ENCODE peak calls at places on chromosomes 2 and 18, in seven cellular contexts. One of them, this sample, is unnamed.
A peak's percentile ranks its signal among the peaks of the same experiment; 100 is the strongest.

GRCh38 chr2:102021776-102022175 is 30.0 kb downstream of the IL1R2 start:
- DNase-seq in fibroblast of lung: peak; percentile 45
- DNase-seq in tibial artery: no peak
- DNase-seq in sigmoid colon: no peak
- DNase-seq in heart right ventricle: no peak
- DNase-seq in gastrocnemius medialis: no peak
- DNase-seq in lower lobe of right lung: no peak
- DNase-seq in this sample: no peak

GRCh38 chr2:5926896-5927512 is 234.8 kb downstream of the SOX11 start:
- DNase-seq in fibroblast of lung: no peak
- DNase-seq in tibial artery: no peak
- DNase-seq in sigmoid colon: no peak
- DNase-seq in heart right ventricle: no peak
- DNase-seq in gastrocnemius medialis: no peak
- DNase-seq in lower lobe of right lung: no peak
- DNase-seq in this sample: no peak

GRCh38 chr2:119407430-119408220 is 24.0 kb upstream of the TMEM37 start:
- DNase-seq in fibroblast of lung: peak; percentile 72
- DNase-seq in tibial artery: no peak
- DNase-seq in sigmoid colon: no peak
- DNase-seq in heart right ventricle: no peak
- DNase-seq in gastrocnemius medialis: no peak
- DNase-seq in lower lobe of right lung: no peak
- DNase-seq in this sample: no peak

GRCh38 chr2:98572676-98573075 is 35.6 kb downstream of the COA5 start:
- DNase-seq in fibroblast of lung: no peak
- DNase-seq in tibial artery: no peak
- DNase-seq in sigmoid colon: no peak
- DNase-seq in heart right ventricle: no peak
- DNase-seq in gastrocnemius medialis: no peak
- DNase-seq in lower lobe of right lung: no peak
- DNase-seq in this sample: no peak

GRCh38 chr2:174593574-174594203 is 3.9 kb downstream of the WIPF1 start:
- DNase-seq in fibroblast of lung: peak; percentile 82
- DNase-seq in tibial artery: no peak
- DNase-seq in sigmoid colon: no peak
- DNase-seq in heart right ventricle: no peak
- DNase-seq in gastrocnemius medialis: no peak
- DNase-seq in lower lobe of right lung: no peak
- DNase-seq in this sample: no peak

GRCh38 chr2:211423018-211423417 is 866.6 kb downstream of the CPS1 start:
- DNase-seq in fibroblast of lung: no peak
- DNase-seq in tibial artery: no peak
- DNase-seq in sigmoid colon: no peak
- DNase-seq in heart right ventricle: no peak
- DNase-seq in gastrocnemius medialis: no peak
- DNase-seq in lower lobe of right lung: no peak
- DNase-seq in this sample: no peak

GRCh38 chr2:96251721-96252292 is 14.0 kb downstream of the TMEM127 start:
- DNase-seq in fibroblast of lung: peak; percentile 93
- DNase-seq in tibial artery: peak; percentile 93
- DNase-seq in sigmoid colon: peak; percentile 75
- DNase-seq in heart right ventricle: peak; percentile 65
- DNase-seq in gastrocnemius medialis: peak; percentile 98
- DNase-seq in lower lobe of right lung: no peak
- DNase-seq in this sample: peak; percentile 91

GRCh38 chr2:96526101-96526591 is 10.4 kb upstream of the ARID5A start:
- DNase-seq in fibroblast of lung: no peak
- DNase-seq in tibial artery: no peak
- DNase-seq in sigmoid colon: peak; percentile 48
- DNase-seq in heart right ventricle: no peak
- DNase-seq in gastrocnemius medialis: no peak
- DNase-seq in lower lobe of right lung: no peak
- DNase-seq in this sample: no peak

GRCh38 chr18:34492652-34493051 is 217.4 kb upstream of the DTNA start:
- DNase-seq in fibroblast of lung: no peak
- DNase-seq in tibial artery: no peak
- DNase-seq in sigmoid colon: no peak
- DNase-seq in heart right ventricle: no peak
- DNase-seq in gastrocnemius medialis: no peak
- DNase-seq in lower lobe of right lung: no peak
- DNase-seq in this sample: no peak

GRCh38 chr18:4412286-4412685 is 42.8 kb downstream of the DLGAP1 start:
- DNase-seq in fibroblast of lung: no peak
- DNase-seq in tibial artery: no peak
- DNase-seq in sigmoid colon: no peak
- DNase-seq in heart right ventricle: no peak
- DNase-seq in gastrocnemius medialis: no peak
- DNase-seq in lower lobe of right lung: no peak
- DNase-seq in this sample: no peak

GRCh38 chr2:231123362-231123898 is 1.4 kb downstream of the HTR2B start:
- DNase-seq in fibroblast of lung: peak; percentile 61
- DNase-seq in tibial artery: no peak
- DNase-seq in sigmoid colon: no peak
- DNase-seq in heart right ventricle: no peak
- DNase-seq in gastrocnemius medialis: no peak
- DNase-seq in lower lobe of right lung: no peak
- DNase-seq in this sample: no peak

GRCh38 chr2:9135804-9136558 is 70.6 kb upstream of the ASAP2 start:
- DNase-seq in fibroblast of lung: peak; percentile 64
- DNase-seq in tibial artery: peak; percentile 44
- DNase-seq in sigmoid colon: peak; percentile 50
- DNase-seq in heart right ventricle: no peak
- DNase-seq in gastrocnemius medialis: no peak
- DNase-seq in lower lobe of right lung: no peak
- DNase-seq in this sample: no peak

GRCh38 chr2:204022550-204022949 is 86.0 kb downstream of the ICOS start:
- DNase-seq in fibroblast of lung: no peak
- DNase-seq in tibial artery: no peak
- DNase-seq in sigmoid colon: no peak
- DNase-seq in heart right ventricle: no peak
- DNase-seq in gastrocnemius medialis: no peak
- DNase-seq in lower lobe of right lung: no peak
- DNase-seq in this sample: no peak

GRCh38 chr2:85935746-85936208 is 47.0 kb upstream of the ST3GAL5 start:
- DNase-seq in fibroblast of lung: no peak
- DNase-seq in tibial artery: no peak
- DNase-seq in sigmoid colon: no peak
- DNase-seq in heart right ventricle: no peak
- DNase-seq in gastrocnemius medialis: no peak
- DNase-seq in lower lobe of right lung: no peak
- DNase-seq in this sample: no peak

GRCh38 chr2:227684258-227684657 is 17.7 kb downstream of the SCYGR5 start:
- DNase-seq in fibroblast of lung: no peak
- DNase-seq in tibial artery: no peak
- DNase-seq in sigmoid colon: no peak
- DNase-seq in heart right ventricle: no peak
- DNase-seq in gastrocnemius medialis: no peak
- DNase-seq in lower lobe of right lung: peak; percentile 52
- DNase-seq in this sample: no peak

GRCh38 chr2:56232912-56233311 is 49.1 kb downstream of the CCDC85A start:
- DNase-seq in fibroblast of lung: no peak
- DNase-seq in tibial artery: no peak
- DNase-seq in sigmoid colon: no peak
- DNase-seq in heart right ventricle: no peak
- DNase-seq in gastrocnemius medialis: no peak
- DNase-seq in lower lobe of right lung: no peak
- DNase-seq in this sample: no peak

GRCh38 chr2:222577341-222577740 is 78.6 kb downstream of the FARSB start:
- DNase-seq in fibroblast of lung: no peak
- DNase-seq in tibial artery: no peak
- DNase-seq in sigmoid colon: no peak
- DNase-seq in heart right ventricle: no peak
- DNase-seq in gastrocnemius medialis: no peak
- DNase-seq in lower lobe of right lung: no peak
- DNase-seq in this sample: no peak

GRCh38 chr2:174615951-174616436 is 18.4 kb upstream of the WIPF1 start:
- DNase-seq in fibroblast of lung: peak; percentile 38
- DNase-seq in tibial artery: no peak
- DNase-seq in sigmoid colon: no peak
- DNase-seq in heart right ventricle: no peak
- DNase-seq in gastrocnemius medialis: no peak
- DNase-seq in lower lobe of right lung: no peak
- DNase-seq in this sample: no peak

GRCh38 chr18:42814618-42815017 is 300.9 kb downstream of the RIT2 start:
- DNase-seq in fibroblast of lung: no peak
- DNase-seq in tibial artery: no peak
- DNase-seq in sigmoid colon: no peak
- DNase-seq in heart right ventricle: no peak
- DNase-seq in gastrocnemius medialis: no peak
- DNase-seq in lower lobe of right lung: no peak
- DNase-seq in this sample: no peak

GRCh38 chr2:171487803-171488259 is 34.4 kb upstream of the CYBRD1 start:
- DNase-seq in fibroblast of lung: no peak
- DNase-seq in tibial artery: no peak
- DNase-seq in sigmoid colon: no peak
- DNase-seq in heart right ventricle: no peak
- DNase-seq in gastrocnemius medialis: no peak
- DNase-seq in lower lobe of right lung: no peak
- DNase-seq in this sample: no peak

GRCh38 chr18:13437034-13437433 is 218.5 kb downstream of the LDLRAD4 start:
- DNase-seq in fibroblast of lung: no peak
- DNase-seq in tibial artery: peak; percentile 69
- DNase-seq in sigmoid colon: peak; percentile 68
- DNase-seq in heart right ventricle: no peak
- DNase-seq in gastrocnemius medialis: no peak
- DNase-seq in lower lobe of right lung: peak; percentile 56
- DNase-seq in this sample: no peak

GRCh38 chr2:150681120-150681796 is 193.8 kb upstream of the RND3 start:
- DNase-seq in fibroblast of lung: peak; percentile 97
- DNase-seq in tibial artery: no peak
- DNase-seq in sigmoid colon: no peak
- DNase-seq in heart right ventricle: no peak
- DNase-seq in gastrocnemius medialis: no peak
- DNase-seq in lower lobe of right lung: no peak
- DNase-seq in this sample: no peak

GRCh38 chr2:66495788-66496640 is 61.1 kb downstream of the MEIS1 start:
- DNase-seq in fibroblast of lung: peak; percentile 86
- DNase-seq in tibial artery: peak; percentile 78
- DNase-seq in sigmoid colon: peak; percentile 79
- DNase-seq in heart right ventricle: no peak
- DNase-seq in gastrocnemius medialis: no peak
- DNase-seq in lower lobe of right lung: no peak
- DNase-seq in this sample: peak; percentile 37

GRCh38 chr2:209145941-209146681 is 277.7 kb upstream of the MAP2 start:
- DNase-seq in fibroblast of lung: no peak
- DNase-seq in tibial artery: no peak
- DNase-seq in sigmoid colon: no peak
- DNase-seq in heart right ventricle: no peak
- DNase-seq in gastrocnemius medialis: no peak
- DNase-seq in lower lobe of right lung: no peak
- DNase-seq in this sample: no peak

GRCh38 chr2:79375817-79376216 is 137.0 kb upstream of the CTNNA2 start:
- DNase-seq in fibroblast of lung: no peak
- DNase-seq in tibial artery: no peak
- DNase-seq in sigmoid colon: no peak
- DNase-seq in heart right ventricle: no peak
- DNase-seq in gastrocnemius medialis: no peak
- DNase-seq in lower lobe of right lung: no peak
- DNase-seq in this sample: no peak

DNA sequence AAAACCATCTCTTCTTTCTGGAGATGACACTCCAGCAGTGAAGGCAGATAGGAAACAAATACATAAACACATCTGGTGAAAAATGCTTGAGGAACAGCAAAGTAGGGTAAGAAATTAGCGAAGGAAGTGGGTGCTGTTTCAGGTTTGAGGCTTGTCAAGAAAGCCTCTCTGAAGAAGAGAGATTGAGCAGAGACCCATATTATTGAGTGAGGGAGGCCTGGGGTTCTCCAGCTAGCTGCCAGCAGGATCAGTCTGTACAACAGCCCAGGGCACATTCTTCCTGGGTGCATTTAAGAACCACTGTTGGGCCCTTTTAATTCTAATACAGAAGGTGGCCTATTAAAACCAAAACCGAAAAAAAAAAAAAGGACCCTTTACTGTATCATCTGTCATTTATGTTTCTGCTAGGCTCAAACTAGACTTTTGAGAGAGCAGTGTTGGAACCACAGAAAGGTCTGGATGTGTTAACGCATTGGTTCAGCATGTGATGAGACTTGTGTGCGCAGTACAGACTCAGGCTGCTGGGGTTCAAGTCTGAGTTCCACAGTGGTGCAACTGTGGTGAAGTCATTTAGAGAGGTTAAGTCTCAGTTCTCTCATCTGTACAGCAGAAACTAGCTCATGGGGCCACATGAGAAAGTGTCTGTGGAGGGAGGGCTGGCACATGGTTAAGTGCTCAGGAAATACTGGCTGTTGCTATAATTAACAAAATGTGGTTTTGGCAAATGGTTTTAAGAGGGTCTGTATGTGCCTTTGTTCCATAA is 28.9 kb downstream of the MGAT5 start:
- DNase-seq in fibroblast of lung: no peak
- DNase-seq in tibial artery: no peak
- DNase-seq in sigmoid colon: no peak
- DNase-seq in heart right ventricle: no peak
- DNase-seq in gastrocnemius medialis: no peak
- DNase-seq in lower lobe of right lung: no peak
- DNase-seq in this sample: no peak
- H3K27ac ChIP-seq in fibroblast of lung: no peak overlapping the region
- H3K27ac ChIP-seq in tibial artery: no peak overlapping the region
- H3K27ac ChIP-seq in sigmoid colon: no peak overlapping the region
- H3K27ac ChIP-seq in heart right ventricle: no peak overlapping the region
- H3K27ac ChIP-seq in gastrocnemius medialis: no peak overlapping the region
- H3K27ac ChIP-seq in lower lobe of right lung: no peak overlapping the region
- H3K27ac ChIP-seq in this sample: no peak overlapping the region

GRCh38 chr18:55120896-55121295 is 161.6 kb upstream of the CCDC68 start:
- DNase-seq in fibroblast of lung: no peak
- DNase-seq in tibial artery: no peak
- DNase-seq in sigmoid colon: no peak
- DNase-seq in heart right ventricle: no peak
- DNase-seq in gastrocnemius medialis: no peak
- DNase-seq in lower lobe of right lung: no peak
- DNase-seq in this sample: no peak
- H3K4me3 ChIP-seq in fibroblast of lung: no peak overlapping the region
- H3K4me3 ChIP-seq in tibial artery: no peak overlapping the region
- H3K4me3 ChIP-seq in sigmoid colon: no peak overlapping the region
- H3K4me3 ChIP-seq in heart right ventricle: no peak overlapping the region
- H3K4me3 ChIP-seq in gastrocnemius medialis: no peak overlapping the region
- H3K4me3 ChIP-seq in lower lobe of right lung: no peak overlapping the region
- H3K4me3 ChIP-seq in this sample: no peak overlapping the region

GRCh38 chr18:12422936-12423335 is 15.2 kb downstream of the PRELID3A start:
- DNase-seq in fibroblast of lung: no peak
- DNase-seq in tibial artery: no peak
- DNase-seq in sigmoid colon: no peak
- DNase-seq in heart right ventricle: no peak
- DNase-seq in gastrocnemius medialis: no peak
- DNase-seq in lower lobe of right lung: no peak
- DNase-seq in this sample: no peak
- TF ChIP-seq CTCF in fibroblast of lung: no peak
- TF ChIP-seq CTCF in tibial artery: no peak
- TF ChIP-seq CTCF in sigmoid colon: no peak
- TF ChIP-seq CTCF in heart right ventricle: no peak
- TF ChIP-seq CTCF in gastrocnemius medialis: no peak
- TF ChIP-seq CTCF in lower lobe of right lung: no peak
- TF ChIP-seq CTCF in this sample: no peak

DNA sequence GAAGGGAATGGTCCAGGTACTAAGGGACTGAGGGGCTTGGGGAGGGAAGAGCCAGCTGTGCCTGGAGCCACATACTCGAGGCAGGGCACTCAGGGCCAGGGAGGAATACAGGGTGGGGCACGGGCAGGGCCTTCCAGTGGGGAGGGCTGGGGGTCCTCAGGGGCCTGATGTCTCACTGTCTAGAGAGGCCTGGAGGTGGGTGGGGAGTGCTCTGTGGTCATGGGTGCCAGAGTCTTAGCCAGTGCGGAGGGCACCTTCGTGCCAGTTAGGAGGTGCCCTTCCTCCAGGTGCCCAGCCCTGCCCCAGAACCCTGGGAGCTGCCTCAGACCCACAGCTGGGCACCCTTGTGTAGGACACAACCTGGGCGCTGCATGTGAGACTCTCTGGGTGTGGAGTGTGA is 81.2 kb downstream of the SMAD7 start:
- DNase-seq in fibroblast of lung: no peak
- DNase-seq in tibial artery: no peak
- DNase-seq in sigmoid colon: no peak
- DNase-seq in heart right ventricle: no peak
- DNase-seq in gastrocnemius medialis: no peak
- DNase-seq in lower lobe of right lung: peak; percentile 32
- DNase-seq in this sample: no peak
- H3K27ac ChIP-seq in fibroblast of lung: no peak overlapping the region
- H3K27ac ChIP-seq in tibial artery: no peak overlapping the region
- H3K27ac ChIP-seq in sigmoid colon: no peak overlapping the region
- H3K27ac ChIP-seq in heart right ventricle: no peak overlapping the region
- H3K27ac ChIP-seq in gastrocnemius medialis: no peak overlapping the region
- H3K27ac ChIP-seq in lower lobe of right lung: no peak overlapping the region
- H3K27ac ChIP-seq in this sample: no peak overlapping the region

This sample was measured in psoas muscle.